ENCODE peak calls at places on chromosomes 5 and 9, in seven cellular contexts. L is dorsolateral prefrontal cortex; T is brain microvascular endothelial cell; D is H1; G is thoracic aorta; B is CD8-positive, alpha-beta memory T cell; U is upper lobe of right lung. C is an unnamed sample. For H3K27me3, the result is how much of the 10 kb centered on the place peaks cover.

GRCh38 chr5:132776077-132776931 is 735 bp downstream of the SEPTIN8 start:
- DNase-seq in L (peak), T (peak), D (no peak), G (no peak), B (no peak), U (no peak), C (no peak)

GRCh38 chr5:69136296-69136695 is 30.7 kb upstream of the CCNB1 start:
- DNase-seq in L (no peak), T (no peak), D (no peak), G (no peak), B (no peak), U (no peak), C (no peak)

GRCh38 chr9:90651246-90651645 is 8.6 kb upstream of the DIRAS2 start:
- DNase-seq in L (no peak), T (no peak), D (no peak), G (no peak), B (no peak), U (no peak), C (no peak)

GRCh38 chr5:160333726-160334125 is 21.4 kb upstream of the CCNJL start:
- DNase-seq in L (no peak), T (no peak), D (no peak), G (no peak), B (no peak), U (peak), C (no peak)

GRCh38 chr9:95005276-95006141 is 279.0 kb downstream of the AOPEP start:
- DNase-seq in L (no peak), T (no peak), D (no peak), G (no peak), B (no peak), U (no peak), C (no peak)

GRCh38 chr5:179230061-179230461 is 115.2 kb downstream of the ADAMTS2 start:
- DNase-seq in L (no peak), T (no peak), D (no peak), G (no peak), B (no peak), U (peak), C (no peak)

GRCh38 chr5:72845889-72846288 is 29.4 kb downstream of the TNPO1 start:
- DNase-seq in L (no peak), T (no peak), D (no peak), G (no peak), B (no peak), U (no peak), C (no peak)

GRCh38 chr5:38551020-38552017 is 5.1 kb downstream of the LIFR start:
- DNase-seq in L (no peak), T (peak), D (no peak), G (no peak), B (no peak), U (no peak), C (no peak)

GRCh38 chr9:78319197-78320029 is 22.5 kb downstream of the PSAT1 start:
- DNase-seq in L (no peak), T (no peak), D (no peak), G (no peak), B (no peak), U (no peak), C (no peak)

GRCh38 chr5:23523998-23524397 is 16.6 kb downstream of the PRDM9 start:
- DNase-seq in L (no peak), T (no peak), D (no peak), G (no peak), B (no peak), U (no peak), C (no peak)

GRCh38 chr5:76660360-76660759 is 37.2 kb upstream of the F2RL2 start:
- DNase-seq in L (no peak), T (no peak), D (no peak), G (no peak), B (no peak), U (no peak), C (no peak)

GRCh38 chr5:36653046-36653445 is 46.6 kb downstream of the SLC1A3 start:
- DNase-seq in L (no peak), T (no peak), D (no peak), G (no peak), B (no peak), U (no peak), C (no peak)

GRCh38 chr5:133700251-133700650 is 87.9 kb upstream of the FSTL4 start:
- DNase-seq in L (no peak), T (no peak), D (no peak), G (no peak), B (no peak), U (no peak), C (no peak)

GRCh38 chr9:104927216-104927911 is 591 bp downstream of the ABCA1 start:
- DNase-seq in L (no peak), T (peak), D (no peak), G (no peak), B (peak), U (peak), C (no peak)

GRCh38 chr9:126702501-126703329 is 89.0 kb downstream of the LMX1B start:
- DNase-seq in L (no peak), T (no peak), D (no peak), G (no peak), B (peak), U (peak), C (no peak)

GRCh38 chr9:81874926-81875325 is 53.3 kb upstream of the SPATA31D4 start:
- DNase-seq in L (no peak), T (peak), D (no peak), G (no peak), B (no peak), U (no peak), C (no peak)

GRCh38 chr5:148909001-148909400 is 82.6 kb downstream of the ADRB2 start:
- DNase-seq in L (no peak), T (no peak), D (no peak), G (no peak), B (no peak), U (no peak), C (no peak)

GRCh38 chr5:73558950-73559349 is 6.5 kb downstream of the ANKRA2 start:
- DNase-seq in L (no peak), T (no peak), D (no peak), G (no peak), B (no peak), U (no peak), C (no peak)

GRCh38 chr5:167731951-167732350 is 559.5 kb upstream of the WWC1 start:
- DNase-seq in L (no peak), T (no peak), D (no peak), G (no peak), B (no peak), U (no peak), C (no peak)

GRCh38 chr5:33641722-33642505 is 201.1 kb downstream of the TARS1 start:
- DNase-seq in L (no peak), T (peak), D (no peak), G (no peak), B (no peak), U (no peak), C (no peak)

GRCh38 chr9:4762889-4763521 is 22.0 kb upstream of the AK3 start:
- DNase-seq in L (no peak), T (peak), D (no peak), G (no peak), B (no peak), U (no peak), C (no peak)

GRCh38 chr5:170254056-170254455 is 21.3 kb downstream of the C5orf58 start:
- DNase-seq in L (no peak), T (no peak), D (no peak), G (no peak), B (peak), U (no peak), C (no peak)

GRCh38 chr9:106307670-106308069 is 555.3 kb upstream of the ZNF462 start:
- DNase-seq in L (no peak), T (no peak), D (no peak), G (no peak), B (no peak), U (no peak), C (no peak)

GRCh38 chr5:174504266-174504726 is 220.1 kb upstream of the MSX2 start:
- DNase-seq in L (no peak), T (no peak), D (no peak), G (no peak), B (no peak), U (no peak), C (no peak)

GRCh38 chr5:126938461-126938860 is 91.9 kb downstream of the MARCHF3 start:
- DNase-seq in L (no peak), T (peak), D (no peak), G (no peak), B (no peak), U (no peak), C (no peak)

GRCh38 chr5:74103131-74104023 is 477.4 kb downstream of the ARHGEF28 start:
- DNase-seq in L (no peak), T (no peak), D (no peak), G (no peak), B (no peak), U (no peak), C (no peak)

GRCh38 chr5:135185461-135186075 is 151.5 kb upstream of the PITX1 start:
- DNase-seq in L (no peak), T (no peak), D (no peak), G (no peak), B (no peak), U (no peak), C (no peak)

GRCh38 chr9:137176302-137177182 is 4.7 kb upstream of the TMEM210 start:
- DNase-seq in L (no peak), T (peak), D (no peak), G (no peak), B (no peak), U (no peak), C (no peak)

GRCh38 chr5:143182901-143183820 is 220.3 kb downstream of the NR3C1 start:
- DNase-seq in L (no peak), T (no peak), D (no peak), G (no peak), B (no peak), U (no peak), C (no peak)

GRCh38 chr5:37858250-37858649 is 18.4 kb upstream of the GDNF start:
- DNase-seq in L (no peak), T (no peak), D (no peak), G (no peak), B (no peak), U (no peak), C (no peak)

GRCh38 chr5:51202161-51202560 is 181.1 kb upstream of the ISL1 start:
- DNase-seq in L (no peak), T (no peak), D (no peak), G (no peak), B (no peak), U (no peak), C (no peak)

GRCh38 chr5:53482717-53483638 is 2.5 kb downstream of the FST start:
- DNase-seq in L (no peak), T (no peak), D (no peak), G (no peak), B (no peak), U (peak), C (no peak)

GRCh38 chr9:87148391-87149237 is 201.3 kb upstream of the GAS1 start:
- DNase-seq in L (peak), T (peak), D (peak), G (peak), B (no peak), U (peak), C (peak)

GRCh38 chr5:35468811-35469210 is 148.9 kb upstream of the SPEF2 start:
- DNase-seq in L (no peak), T (no peak), D (no peak), G (no peak), B (no peak), U (no peak), C (no peak)

GRCh38 chr9:16436545-16436944 is 433.9 kb downstream of the BNC2 start:
- DNase-seq in L (no peak), T (no peak), D (no peak), G (no peak), B (no peak), U (no peak), C (no peak)

GRCh38 chr9:104093162-104093561 is 947 bp upstream of the SMC2 start:
- DNase-seq in L (no peak), T (peak), D (no peak), G (no peak), B (no peak), U (no peak), C (no peak)

GRCh38 chr9:130946778-130947617 is 8.0 kb upstream of the FIBCD1 start:
- DNase-seq in L (no peak), T (no peak), D (no peak), G (no peak), B (no peak), U (no peak), C (no peak)

GRCh38 chr9:130949188-130950038 is 10.4 kb upstream of the FIBCD1 start:
- DNase-seq in L (no peak), T (no peak), D (no peak), G (no peak), B (no peak), U (no peak), C (no peak)

GRCh38 chr9:130947618-130948140 is 8.6 kb upstream of the FIBCD1 start:
- DNase-seq in L (no peak), T (no peak), D (no peak), G (no peak), B (no peak), U (no peak), C (no peak)

GRCh38 chr9:130950039-130950311 is 10.9 kb upstream of the FIBCD1 start:
- DNase-seq in L (no peak), T (no peak), D (no peak), G (no peak), B (no peak), U (no peak), C (no peak)

DNA sequence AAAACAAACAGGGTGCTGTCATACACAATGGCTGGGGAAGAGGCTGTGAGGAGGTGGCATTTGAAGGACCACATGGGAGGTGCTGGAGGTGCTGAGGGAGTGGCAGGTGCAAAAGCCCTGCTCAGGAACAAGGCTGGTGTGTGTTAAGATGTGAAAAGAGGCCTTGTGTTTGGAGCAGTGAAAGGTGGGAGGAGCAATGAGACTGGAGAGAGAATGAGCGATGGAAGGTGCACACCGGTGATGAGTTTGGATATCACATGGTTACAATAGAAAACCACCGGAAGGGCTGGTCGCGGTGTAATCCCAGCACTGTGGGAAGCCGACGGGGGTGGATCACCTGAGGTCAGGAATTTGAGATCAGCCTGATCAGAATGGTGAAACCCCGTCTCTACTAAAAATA is 9.2 kb upstream of the FIBCD1 start:
- DNase-seq in L (no peak), T (no peak), D (no peak), G (no peak), B (no peak), U (no peak), C (no peak)
- H3K27me3 ChIP-seq in L (under half), T (half or more), D (under half), G (under half), B (under half), U (under half), C (under half)

GRCh38 chr9:123011878-123012528 is 21.5 kb upstream of the GPR21 start:
- DNase-seq in L (no peak), T (no peak), D (no peak), G (no peak), B (no peak), U (no peak), C (no peak)
- H3K27ac ChIP-seq in L (no peak), T (no peak), D (no peak), G (no peak), B (no peak), U (peak), C (no peak)

GRCh38 chr9:128892223-128892892 is 10.4 kb downstream of the LRRC8A start:
- DNase-seq in L (peak), T (peak), D (no peak), G (peak), B (peak), U (peak), C (no peak)
- H3K4me3 ChIP-seq in L (peak), T (no peak), D (no peak), G (peak), B (no peak), U (peak), C (no peak)

DNA sequence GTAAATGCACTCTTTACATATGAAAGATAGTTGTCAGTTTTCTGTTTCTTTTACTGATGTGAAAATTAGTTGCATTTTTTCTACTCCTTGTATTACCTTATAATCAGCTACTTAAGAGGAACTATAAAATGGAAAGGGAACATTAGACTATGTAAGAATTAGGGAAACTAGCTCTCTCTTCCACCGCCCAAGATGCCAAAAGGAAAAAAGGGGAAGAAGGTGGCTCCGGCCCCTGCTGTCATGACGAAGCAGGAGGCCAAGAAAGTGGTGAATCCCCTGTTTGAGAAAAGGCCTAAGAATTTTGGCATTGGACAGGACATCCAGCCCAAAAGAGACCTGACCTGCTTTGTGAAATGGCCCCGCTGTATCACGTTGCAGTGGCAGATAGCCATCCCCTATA is 15.2 kb upstream of the HOMER1 start:
- DNase-seq in L (no peak), T (no peak), D (no peak), G (no peak), B (no peak), U (no peak), C (no peak)
- H3K27me3 ChIP-seq in L (under half), T (under half), D (under half), G (under half), B (under half), U (under half), C (under half)